ENCODE peak calls at places on chromosome X, in seven cellular contexts. Q is KBM-7, F is neural crest cell, R is EL, Z is GM20000, X is kidney glomerular epithelial cell, D is amygdala. L is an unnamed sample.

GRCh38 chrX:151697537-151697936 is 2.3 kb downstream of the PRRG3 start:
- DNase-seq in Q (no peak), F (no peak), R (peak; percentile 60), Z (no peak), X (no peak), D (no peak), L (no peak)

GRCh38 chrX:154317391-154318000 is 21.9 kb downstream of the TKTL1 start:
- DNase-seq in Q (peak; percentile 45), F (peak; percentile 29), R (peak; percentile 12), Z (no peak), X (no peak), D (no peak), L (peak; percentile 49)

GRCh38 chrX:45850775-45851433 is 650.2 kb upstream of the DIPK2B start:
- DNase-seq in Q (peak; percentile 73), F (peak; percentile 3), R (peak; percentile 46), Z (peak; percentile 13), X (no peak), D (no peak), L (peak; percentile 49)

GRCh38 chrX:103586314-103586646 is 965 bp downstream of the TCEAL4 start:
- DNase-seq in Q (no peak), F (no peak), R (peak; percentile 9), Z (no peak), X (no peak), D (no peak), L (no peak)

GRCh38 chrX:107871136-107871535 is 45.5 kb downstream of the MID2 start:
- DNase-seq in Q (no peak), F (no peak), R (no peak), Z (no peak), X (no peak), D (no peak), L (no peak)

GRCh38 chrX:40550069-40550468 is 30.7 kb upstream of the ATP6AP2 start:
- DNase-seq in Q (no peak), F (no peak), R (no peak), Z (no peak), X (no peak), D (no peak), L (peak; percentile 82)

GRCh38 chrX:13317366-13317765 is 2.5 kb downstream of the ATXN3L start:
- DNase-seq in Q (no peak), F (no peak), R (no peak), Z (no peak), X (no peak), D (no peak), L (no peak)

GRCh38 chrX:103343105-103343504 is 13.1 kb downstream of the TCEAL7 start:
- DNase-seq in Q (peak; percentile 51), F (no peak), R (peak; percentile 43), Z (peak; percentile 39), X (peak; percentile 17), D (no peak), L (peak; percentile 25)

GRCh38 chrX:73855546-73855945 is 292.5 kb downstream of the CHIC1 start:
- DNase-seq in Q (peak; percentile 87), F (peak; percentile 73), R (peak; percentile 61), Z (peak; percentile 32), X (peak; percentile 20), D (peak; percentile 53), L (peak; percentile 54)

GRCh38 chrX:74506310-74507115 is 85.2 kb downstream of the SLC16A2 start:
- DNase-seq in Q (no peak), F (no peak), R (no peak), Z (peak; percentile 39), X (no peak), D (no peak), L (no peak)

GRCh38 chrX:152725409-152725808 is 8.1 kb downstream of the CSAG1 start:
- DNase-seq in Q (no peak), F (no peak), R (no peak), Z (no peak), X (no peak), D (no peak), L (no peak)

GRCh38 chrX:25337841-25338240 is 322.1 kb upstream of the ARX start:
- DNase-seq in Q (no peak), F (no peak), R (no peak), Z (no peak), X (no peak), D (no peak), L (no peak)